ENCODE peak calls at places on chromosome 3, in eight cellular contexts. W, O, R, T, X, M, A and I are unnamed samples.

GRCh38 chr3:69231929-69232437 is 109.6 kb upstream of the LMOD3 start:
- DNase-seq in W (no peak), O (no peak), R (peak), T (no peak), X (no peak), M (no peak), A (peak), I (no peak)

GRCh38 chr3:125236331-125236903 is 23.9 kb upstream of the SLC12A8 start:
- DNase-seq in W (no peak), O (no peak), R (no peak), T (no peak), X (no peak), M (no peak), A (no peak), I (no peak)

GRCh38 chr3:107598926-107599754 is 76.4 kb downstream of the BBX start:
- DNase-seq in W (peak), O (peak), R (peak), T (no peak), X (peak), M (no peak), A (peak), I (no peak)

GRCh38 chr3:141385386-141386079 is 17.2 kb downstream of the ZBTB38 start:
- DNase-seq in W (peak), O (no peak), R (no peak), T (no peak), X (no peak), M (no peak), A (no peak), I (no peak)

GRCh38 chr3:37969601-37970100 is 20.9 kb upstream of the VILL start:
- DNase-seq in W (no peak), O (no peak), R (no peak), T (no peak), X (no peak), M (no peak), A (no peak), I (no peak)

GRCh38 chr3:189833996-189834395 is 202.8 kb downstream of the TP63 start:
- DNase-seq in W (no peak), O (no peak), R (no peak), T (no peak), X (peak), M (no peak), A (peak), I (peak)

GRCh38 chr3:146125946-146126345 is 35.0 kb downstream of the PLOD2 start:
- DNase-seq in W (no peak), O (no peak), R (no peak), T (no peak), X (no peak), M (no peak), A (no peak), I (peak)

GRCh38 chr3:197835509-197835908 is 44.5 kb downstream of the LRCH3 start:
- DNase-seq in W (peak), O (no peak), R (no peak), T (no peak), X (no peak), M (no peak), A (no peak), I (no peak)

GRCh38 chr3:20066848-20067617 is 26.8 kb downstream of the KAT2B start:
- DNase-seq in W (no peak), O (no peak), R (no peak), T (no peak), X (no peak), M (no peak), A (no peak), I (peak)

GRCh38 chr3:131795382-131796085 is 239.3 kb downstream of the CPNE4 start:
- DNase-seq in W (peak), O (no peak), R (no peak), T (no peak), X (peak), M (no peak), A (peak), I (no peak)

GRCh38 chr3:194381460-194381875 is 11.9 kb upstream of the LRRC15 start:
- DNase-seq in W (no peak), O (no peak), R (peak), T (peak), X (no peak), M (no peak), A (peak), I (no peak)